ENCODE peak calls at places on chromosome 14, in six cellular contexts. Z is right lobe of liver; P is progenitor cell of endocrine pancreas; G is stimulated activated CD4-positive, alpha-beta T cell treated with anti-CD3 and anti-CD28 coated beads, Interleukin-15, amount 100 ng/mL, for 1 hour; F is GM04504; S is substantia nigra. A is an unnamed sample.

GRCh38 chr14:22772725-22773124 is 6.2 kb downstream of the OXA1L start:
- DNase-seq in Z (no peak), P (no peak), G (no peak), F (no peak), S (no peak), A (no peak)

GRCh38 chr14:94081386-94081820 is 293 bp downstream of the IFI27L1 start:
- DNase-seq in Z (no peak), P (no peak), G (no peak), F (no peak), S (no peak), A (no peak)

GRCh38 chr14:75969126-75969525 is 12.7 kb downstream of the TGFB3 start:
- DNase-seq in Z (no peak), P (no peak), G (no peak), F (no peak), S (no peak), A (peak; percentile 74)

GRCh38 chr14:104749111-104749649 is 3.8 kb upstream of the SIVA1 start:
- DNase-seq in Z (peak; percentile 82), P (no peak), G (no peak), F (peak; percentile 40), S (peak; percentile 31), A (no peak)

GRCh38 chr14:90274019-90274418 is 17.7 kb downstream of the PSMC1 start:
- DNase-seq in Z (no peak), P (no peak), G (no peak), F (no peak), S (no peak), A (no peak)

GRCh38 chr14:37081856-37082255 is 90.5 kb downstream of the SLC25A21 start:
- DNase-seq in Z (no peak), P (no peak), G (no peak), F (no peak), S (no peak), A (no peak)

GRCh38 chr14:99572173-99572999 is 31.6 kb downstream of the CCDC85C start:
- DNase-seq in Z (peak; percentile 78), P (no peak), G (no peak), F (no peak), S (no peak), A (no peak)

GRCh38 chr14:100680439-100681051 is 46.1 kb upstream of the DLK1 start:
- DNase-seq in Z (no peak), P (no peak), G (no peak), F (no peak), S (no peak), A (no peak)

GRCh38 chr14:57889245-57889644 is 23.4 kb upstream of the SLC35F4 start:
- DNase-seq in Z (no peak), P (no peak), G (no peak), F (peak; percentile 34), S (no peak), A (peak; percentile 98)

GRCh38 chr14:52391866-52392600 is 77.9 kb downstream of the PTGER2 start:
- DNase-seq in Z (no peak), P (no peak), G (no peak), F (no peak), S (no peak), A (no peak)

GRCh38 chr14:59417301-59417700 is 47.9 kb downstream of the GPR135 start:
- DNase-seq in Z (no peak), P (no peak), G (no peak), F (no peak), S (no peak), A (no peak)

A was measured in G401.